ENCODE peak calls at places on chromosomes 2 and 18, in eight cellular contexts. E, T, D, S, C, I, V and U are unnamed samples.

GRCh38 chr18:9191658-9192256 is 55.2 kb downstream of the ANKRD12 start:
- DNase-seq in E (no peak), T (no peak), D (no peak), S (no peak), C (no peak), I (no peak), V (no peak), U (no peak)

GRCh38 chr2:78992451-78992806 is 33.1 kb upstream of the REG3G start:
- DNase-seq in E (peak), T (peak), D (peak), S (peak), C (peak), I (peak), V (no peak), U (no peak)

GRCh38 chr2:64504774-64505720 is 19.1 kb upstream of the AFTPH start:
- DNase-seq in E (no peak), T (no peak), D (no peak), S (no peak), C (no peak), I (no peak), V (no peak), U (no peak)

GRCh38 chr18:37668971-37669747 is 103.6 kb upstream of the CELF4 start:
- DNase-seq in E (peak), T (no peak), D (no peak), S (no peak), C (peak), I (no peak), V (no peak), U (no peak)

GRCh38 chr18:34787931-34788532 is 77.9 kb downstream of the DTNA start:
- DNase-seq in E (peak), T (peak), D (peak), S (peak), C (peak), I (peak), V (peak), U (peak)

GRCh38 chr18:12564861-12565260 is 93.0 kb downstream of the SPIRE1 start:
- DNase-seq in E (no peak), T (no peak), D (no peak), S (no peak), C (no peak), I (no peak), V (no peak), U (no peak)

GRCh38 chr2:216845426-216845825 is 14.4 kb downstream of the TNP1 start:
- DNase-seq in E (no peak), T (no peak), D (no peak), S (no peak), C (no peak), I (no peak), V (no peak), U (no peak)

GRCh38 chr2:8255448-8255800 is 426.4 kb upstream of the ID2 start:
- DNase-seq in E (no peak), T (no peak), D (no peak), S (no peak), C (peak), I (peak), V (no peak), U (no peak)

GRCh38 chr2:152098033-152098797 is 629 bp downstream of the CACNB4 start:
- DNase-seq in E (peak), T (no peak), D (peak), S (peak), C (peak), I (peak), V (no peak), U (no peak)

GRCh38 chr2:96119981-96120720 is 3.8 kb upstream of the ADRA2B start:
- DNase-seq in E (no peak), T (no peak), D (no peak), S (no peak), C (no peak), I (no peak), V (no peak), U (peak)
- TF ChIP-seq EZH2phosphoT487 in E (no peak), T (no peak), D (no peak), S (no peak), C (no peak), I (no peak), V (no peak), U (no peak)

GRCh38 chr2:231670892-231671616 is 37.3 kb upstream of the PTMA start:
- DNase-seq in E (peak), T (peak), D (peak), S (peak), C (peak), I (peak), V (no peak), U (peak)
- H2AFZ ChIP-seq in E (peak), T (peak), D (no peak), S (no peak), C (no peak), I (no peak), V (no peak), U (no peak)

GRCh38 chr2:177143444-177143843 is 69.2 kb upstream of the HNRNPA3 start:
- DNase-seq in E (peak), T (no peak), D (peak), S (peak), C (peak), I (peak), V (no peak), U (no peak)
- TF ChIP-seq EZH2phosphoT487 in E (no peak), T (no peak), D (no peak), S (no peak), C (no peak), I (no peak), V (no peak), U (no peak)

DNA sequence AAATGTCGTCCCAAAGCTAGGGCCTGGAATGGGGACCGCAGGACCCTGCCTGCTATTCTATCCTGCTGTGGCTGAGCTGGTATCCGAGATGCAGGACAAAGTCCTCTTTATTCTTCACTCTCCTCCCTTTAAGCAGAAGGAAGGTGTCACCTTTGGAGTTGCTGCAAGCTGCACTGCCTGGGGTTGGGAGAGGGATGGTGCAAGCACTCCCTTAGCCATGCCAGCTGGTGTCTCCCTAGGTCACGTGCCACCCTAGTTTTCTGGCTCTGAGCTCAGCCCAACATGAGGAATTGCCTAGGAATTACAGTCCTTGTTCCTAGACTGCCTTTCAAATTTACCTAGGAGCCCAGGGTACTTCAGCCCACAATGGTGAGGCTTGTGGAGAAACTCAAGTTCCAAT is 21.4 kb upstream of the FAM228A start:
- DNase-seq in E (no peak), T (no peak), D (no peak), S (no peak), C (no peak), I (no peak), V (no peak), U (no peak)
- H2AFZ ChIP-seq in E (no peak), T (no peak), D (no peak), S (no peak), C (no peak), I (no peak), V (no peak), U (no peak)

GRCh38 chr18:25164837-25165791 is 186.9 kb downstream of the ZNF521 start:
- DNase-seq in E (no peak), T (peak), D (no peak), S (peak), C (no peak), I (peak), V (no peak), U (no peak)
- TF ChIP-seq EZH2phosphoT487 in E (no peak), T (no peak), D (no peak), S (no peak), C (no peak), I (no peak), V (no peak), U (no peak)

DNA sequence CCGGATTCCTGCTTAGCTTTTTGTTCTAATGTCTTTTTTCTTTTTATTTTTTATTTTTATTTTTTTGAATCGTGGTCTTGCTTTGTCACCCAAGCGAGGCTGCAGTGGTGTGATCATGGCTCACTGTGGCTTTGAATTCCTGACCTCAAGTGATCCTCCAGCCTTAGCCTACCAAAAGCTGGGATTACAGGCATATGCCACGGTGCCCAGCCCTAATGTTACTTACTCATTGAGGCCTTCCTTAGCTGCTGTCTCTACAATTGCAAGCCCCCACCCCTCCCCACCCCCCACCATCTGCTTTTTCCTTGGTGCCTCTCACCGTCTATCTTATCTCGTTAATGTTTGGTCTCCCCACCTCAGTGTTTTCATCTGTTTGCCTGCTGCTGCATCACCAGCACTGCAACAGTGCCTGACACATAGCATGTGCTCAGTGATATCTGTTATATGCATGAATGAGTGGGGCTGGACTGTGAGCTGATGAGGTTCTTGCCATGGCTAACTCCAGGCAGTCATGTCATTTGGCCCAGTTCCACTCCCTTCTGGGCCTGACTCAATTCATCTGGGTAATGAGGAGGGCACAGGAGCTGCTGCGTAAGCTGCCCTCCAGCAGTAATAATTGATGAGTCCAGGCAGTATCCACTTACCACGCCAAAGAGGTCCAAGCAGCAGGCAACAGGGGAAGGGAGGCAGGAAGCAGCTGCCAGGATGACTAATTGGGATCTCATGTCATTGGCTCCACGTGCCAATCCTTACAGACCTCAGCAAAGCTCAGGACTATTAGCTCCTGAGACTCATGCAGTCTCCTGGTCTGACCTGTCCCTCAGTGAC is 34.3 kb upstream of the MAT2A start:
- DNase-seq in E (no peak), T (no peak), D (peak), S (no peak), C (no peak), I (peak), V (peak), U (no peak)
- H2AFZ ChIP-seq in E (no peak), T (no peak), D (no peak), S (no peak), C (no peak), I (no peak), V (peak), U (no peak)

GRCh38 chr2:59385971-59386370 is 1144.8 kb upstream of the FANCL start:
- DNase-seq in E (no peak), T (no peak), D (no peak), S (no peak), C (no peak), I (no peak), V (no peak), U (no peak)

GRCh38 chr2:59389240-59389639 is 1148.1 kb upstream of the FANCL start:
- DNase-seq in E (no peak), T (no peak), D (no peak), S (peak), C (no peak), I (peak), V (no peak), U (no peak)

GRCh38 chr2:59378104-59378503 is 1137.0 kb upstream of the FANCL start:
- DNase-seq in E (no peak), T (no peak), D (no peak), S (no peak), C (no peak), I (no peak), V (no peak), U (no peak)

DNA sequence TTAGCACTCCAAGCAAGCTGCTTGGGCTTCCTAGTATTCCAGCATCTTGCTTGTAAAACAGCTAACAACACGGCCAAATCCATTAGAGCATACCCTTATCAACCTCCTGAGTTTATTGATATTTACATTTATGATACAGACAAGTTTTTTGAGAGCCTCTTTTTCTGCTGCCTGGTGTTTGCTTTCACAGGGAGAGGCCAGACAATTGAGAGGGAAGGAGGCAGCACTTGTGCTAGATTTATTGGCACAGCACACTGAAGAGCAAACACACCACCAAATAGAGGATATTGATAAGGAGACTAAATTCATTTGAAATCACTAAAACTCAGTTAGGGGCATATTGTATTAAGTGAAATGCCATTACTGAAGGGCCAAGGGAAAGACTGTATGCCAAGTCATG is 1142.3 kb upstream of the FANCL start:
- DNase-seq in E (no peak), T (no peak), D (no peak), S (no peak), C (no peak), I (no peak), V (no peak), U (no peak)
- TF ChIP-seq EZH2phosphoT487 in E (no peak), T (no peak), D (no peak), S (no peak), C (no peak), I (no peak), V (no peak), U (no peak)

GRCh38 chr18:29307231-29307630 is 1130.3 kb upstream of the CDH2 start:
- DNase-seq in E (no peak), T (no peak), D (peak), S (no peak), C (no peak), I (no peak), V (no peak), U (no peak)

GRCh38 chr18:29311580-29311979 is 1134.7 kb upstream of the CDH2 start:
- DNase-seq in E (no peak), T (no peak), D (no peak), S (no peak), C (no peak), I (no peak), V (no peak), U (no peak)

GRCh38 chr18:29313312-29313711 is 1136.4 kb upstream of the CDH2 start:
- DNase-seq in E (no peak), T (no peak), D (no peak), S (no peak), C (no peak), I (no peak), V (no peak), U (no peak)

GRCh38 chr18:29305516-29305915 is 1128.6 kb upstream of the CDH2 start:
- DNase-seq in E (no peak), T (no peak), D (no peak), S (no peak), C (no peak), I (no peak), V (no peak), U (no peak)

GRCh38 chr18:29309352-29309751 is 1132.4 kb upstream of the CDH2 start:
- DNase-seq in E (no peak), T (no peak), D (no peak), S (peak), C (no peak), I (no peak), V (no peak), U (no peak)
- H2AFZ ChIP-seq in E (no peak), T (no peak), D (no peak), S (no peak), C (peak), I (peak), V (no peak), U (no peak)

GRCh38 chr2:233853353-233853752 is 982 bp downstream of the HJURP start:
- DNase-seq in E (no peak), T (no peak), D (peak), S (no peak), C (no peak), I (peak), V (no peak), U (no peak)
- TF ChIP-seq EZH2phosphoT487 in E (no peak), T (no peak), D (no peak), S (no peak), C (no peak), I (no peak), V (no peak), U (no peak)